ENCODE peak calls at places on chromosomes 16 and 17, in nine cellular contexts. V, E, O, L, P, I, R, B and D are unnamed samples.

GRCh38 chr16:84579936-84580335 is 37.9 kb downstream of the COTL1 start:
- ATAC-seq in V (no peak), E (peak), O (no peak), L (no peak), P (peak), I (no peak), R (no peak), B (no peak), D (no peak)

GRCh38 chr16:79272141-79272577 is 328.4 kb downstream of the MAF start:
- ATAC-seq in V (no peak), E (peak), O (peak), L (no peak), P (no peak), I (peak), R (no peak), B (peak), D (no peak)

GRCh38 chr17:3966720-3967363 is 2.6 kb upstream of the ATP2A3 start:
- ATAC-seq in V (no peak), E (no peak), O (no peak), L (no peak), P (peak), I (no peak), R (no peak), B (no peak), D (no peak)

GRCh38 chr17:12790806-12791148 is 1.5 kb downstream of the ARHGAP44 start:
- ATAC-seq in V (no peak), E (no peak), O (no peak), L (no peak), P (no peak), I (no peak), R (no peak), B (no peak), D (no peak)

GRCh38 chr17:4134756-4135155 is 8.1 kb downstream of the ZZEF1 start:
- ATAC-seq in V (no peak), E (no peak), O (no peak), L (no peak), P (no peak), I (no peak), R (peak), B (no peak), D (no peak)

GRCh38 chr17:72122668-72123495 is 2.1 kb downstream of the SOX9 start:
- ATAC-seq in V (no peak), E (no peak), O (no peak), L (no peak), P (no peak), I (no peak), R (no peak), B (no peak), D (peak)

GRCh38 chr16:57432989-57433388 is 14.2 kb downstream of the CIAPIN1 start:
- ATAC-seq in V (no peak), E (no peak), O (no peak), L (no peak), P (no peak), I (no peak), R (no peak), B (no peak), D (no peak)

GRCh38 chr17:58096892-58097291 is 13.7 kb downstream of the DYNLL2 start:
- ATAC-seq in V (no peak), E (no peak), O (no peak), L (no peak), P (no peak), I (no peak), R (peak), B (no peak), D (peak)

GRCh38 chr16:69180011-69180338 is 7.0 kb upstream of the SNTB2 start:
- ATAC-seq in V (no peak), E (no peak), O (no peak), L (no peak), P (peak), I (peak), R (no peak), B (no peak), D (no peak)

GRCh38 chr16:47132310-47132709 is 11.4 kb downstream of the NETO2 start:
- ATAC-seq in V (no peak), E (no peak), O (peak), L (no peak), P (no peak), I (no peak), R (no peak), B (peak), D (peak)

GRCh38 chr17:3865166-3865565 is 19.1 kb upstream of the NCBP3 start:
- ATAC-seq in V (peak), E (no peak), O (no peak), L (peak), P (no peak), I (no peak), R (peak), B (no peak), D (peak)

GRCh38 chr16:50981951-50982350 is 169.1 kb downstream of the SALL1 start:
- ATAC-seq in V (no peak), E (no peak), O (no peak), L (no peak), P (no peak), I (no peak), R (no peak), B (no peak), D (no peak)

GRCh38 chr17:41678411-41678906 is 10.2 kb upstream of the EIF1 start:
- ATAC-seq in V (peak), E (peak), O (peak), L (no peak), P (no peak), I (peak), R (peak), B (peak), D (peak)

GRCh38 chr17:13485327-13485726 is 116.4 kb downstream of the HS3ST3A1 start:
- ATAC-seq in V (no peak), E (no peak), O (no peak), L (no peak), P (no peak), I (no peak), R (no peak), B (no peak), D (no peak)

GRCh38 chr16:21996923-21997692 is 3.8 kb downstream of the PDZD9 start:
- ATAC-seq in V (no peak), E (no peak), O (no peak), L (no peak), P (no peak), I (no peak), R (no peak), B (no peak), D (no peak)